ENCODE peak calls at places on chromosomes 6 and 20, in ten cellular contexts. F is heart left ventricle, L is K562, R is H1, E is IMR-90, H is HepG2, Q is prostate gland, M is suprapubic skin, I is HCT116, G is tibial nerve. C is an unnamed sample. For H3K4me1, the result is how much of the 10 kb centered on the place peaks cover.

GRCh38 chr6:2596222-2596621 is 154.5 kb downstream of the MYLK4 start:
- DNase-seq in F (no peak), L (no peak), R (peak), E (no peak), H (no peak), Q (no peak), M (no peak), I (no peak), G (no peak), C (no peak)

GRCh38 chr20:64192406-64192805 is 28.2 kb downstream of the MYT1 start:
- DNase-seq in F (no peak), L (no peak), R (no peak), E (no peak), H (no peak), Q (no peak), M (no peak), I (no peak), G (no peak), C (no peak)

GRCh38 chr6:136586295-136586694 is 36.1 kb upstream of the MAP7 start:
- DNase-seq in F (no peak), L (no peak), R (no peak), E (peak), H (no peak), Q (no peak), M (no peak), I (no peak), G (no peak), C (no peak)

GRCh38 chr6:24718449-24719124 is 367 bp downstream of the C6orf62 start:
- DNase-seq in F (no peak), L (no peak), R (no peak), E (no peak), H (no peak), Q (no peak), M (no peak), I (no peak), G (no peak), C (no peak)

GRCh38 chr20:2476742-2477615 is 6.4 kb upstream of the SNRPB start:
- DNase-seq in F (no peak), L (no peak), R (no peak), E (no peak), H (peak), Q (no peak), M (no peak), I (no peak), G (no peak), C (no peak)

GRCh38 chr6:96162711-96163120 is 146.9 kb downstream of the FUT9 start:
- DNase-seq in F (no peak), L (no peak), R (peak), E (no peak), H (no peak), Q (no peak), M (no peak), I (no peak), G (no peak), C (no peak)

GRCh38 chr6:88008821-88009220 is 38.8 kb upstream of the SPACA1 start:
- DNase-seq in F (no peak), L (no peak), R (no peak), E (no peak), H (no peak), Q (no peak), M (no peak), I (no peak), G (no peak), C (no peak)

GRCh38 chr6:15303162-15303919 is 57.5 kb downstream of the JARID2 start:
- DNase-seq in F (no peak), L (peak), R (no peak), E (no peak), H (no peak), Q (no peak), M (no peak), I (no peak), G (no peak), C (peak)

DNA sequence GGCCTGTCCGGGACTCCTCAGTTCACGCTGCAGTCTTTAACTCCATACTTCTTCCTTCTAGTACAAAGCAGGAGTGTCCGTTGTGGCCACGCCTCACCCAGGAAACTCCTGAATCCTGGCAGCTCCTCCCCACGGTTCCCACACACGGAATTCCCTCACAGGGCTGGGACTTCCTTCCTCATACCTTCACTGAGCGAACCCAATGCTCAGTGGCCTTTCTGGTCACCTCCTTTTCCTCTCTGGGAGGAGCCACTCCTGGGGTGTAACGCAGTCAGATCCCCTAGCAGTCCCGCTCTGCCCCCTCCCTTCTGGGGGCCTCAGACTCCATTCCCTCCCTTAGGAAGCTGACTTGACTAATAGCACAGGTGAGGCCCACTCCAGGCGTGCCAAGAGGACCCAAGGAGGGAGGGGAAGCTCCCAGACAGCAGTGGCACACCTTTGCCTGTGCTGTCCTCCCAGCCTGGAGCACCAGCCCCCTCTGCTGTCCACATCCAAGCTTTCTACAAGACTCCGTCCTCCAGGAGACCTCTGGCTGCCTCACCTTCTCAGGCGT is at the start of gene SLC52A3:
- DNase-seq in F (peak), L (peak), R (peak), E (no peak), H (peak), Q (peak), M (no peak), I (peak), G (no peak), C (no peak)
- TF ChIP-seq CTCF in F (peak), L (peak), R (peak), E (no peak), H (peak), Q (peak), M (peak), I (peak), G (peak), C (no peak)

DNA sequence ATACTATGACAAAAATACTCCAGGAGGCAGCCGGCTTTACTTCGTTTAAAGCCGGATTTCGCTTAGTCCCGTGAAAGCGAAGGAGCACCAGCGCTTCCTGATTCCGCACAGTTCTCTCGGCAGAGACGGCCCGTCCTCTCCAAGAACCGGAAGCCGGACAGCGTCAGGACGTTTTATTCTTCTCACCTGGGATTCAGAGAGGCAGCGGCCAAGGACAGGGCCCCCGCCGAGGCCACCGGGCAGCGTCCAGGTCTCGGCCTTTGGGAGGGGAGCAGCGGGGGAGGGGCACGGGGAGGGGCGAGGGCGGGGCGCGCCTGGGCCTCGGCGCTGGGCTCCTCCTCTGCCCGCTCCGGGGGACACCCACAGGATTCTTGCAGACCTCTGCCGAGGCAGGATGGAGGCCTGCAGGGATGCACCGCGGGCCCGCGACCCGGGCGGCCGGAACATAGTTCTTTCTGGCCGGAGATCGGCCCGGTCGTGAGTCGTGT is 2.8 kb upstream of the DIDO1 start:
- DNase-seq in F (peak), L (peak), R (no peak), E (peak), H (peak), Q (peak), M (no peak), I (no peak), G (peak), C (peak)
- TF ChIP-seq POLR2A in F (peak), L (no peak), R (peak), E (no peak), H (peak), Q (peak), M (no peak), I (no peak), G (no peak), C (no peak)

GRCh38 chr20:19780261-19780660 is 22.2 kb downstream of the RIN2 start:
- DNase-seq in F (no peak), L (no peak), R (no peak), E (no peak), H (no peak), Q (no peak), M (no peak), I (no peak), G (no peak), C (no peak)
- H3K4me1 ChIP-seq in F (under half), L (under half), R (under half), E (under half), H (under half), Q (under half), M (half or more), I (under half), G (under half), C (under half)

GRCh38 chr20:59402697-59403096 is 102.3 kb downstream of the EDN3 start:
- DNase-seq in F (no peak), L (no peak), R (no peak), E (no peak), H (no peak), Q (no peak), M (no peak), I (no peak), G (no peak), C (peak)
- TF ChIP-seq CTCF in F (no peak), L (no peak), R (no peak), E (no peak), H (no peak), Q (no peak), M (no peak), I (no peak), G (no peak), C (no peak)

DNA sequence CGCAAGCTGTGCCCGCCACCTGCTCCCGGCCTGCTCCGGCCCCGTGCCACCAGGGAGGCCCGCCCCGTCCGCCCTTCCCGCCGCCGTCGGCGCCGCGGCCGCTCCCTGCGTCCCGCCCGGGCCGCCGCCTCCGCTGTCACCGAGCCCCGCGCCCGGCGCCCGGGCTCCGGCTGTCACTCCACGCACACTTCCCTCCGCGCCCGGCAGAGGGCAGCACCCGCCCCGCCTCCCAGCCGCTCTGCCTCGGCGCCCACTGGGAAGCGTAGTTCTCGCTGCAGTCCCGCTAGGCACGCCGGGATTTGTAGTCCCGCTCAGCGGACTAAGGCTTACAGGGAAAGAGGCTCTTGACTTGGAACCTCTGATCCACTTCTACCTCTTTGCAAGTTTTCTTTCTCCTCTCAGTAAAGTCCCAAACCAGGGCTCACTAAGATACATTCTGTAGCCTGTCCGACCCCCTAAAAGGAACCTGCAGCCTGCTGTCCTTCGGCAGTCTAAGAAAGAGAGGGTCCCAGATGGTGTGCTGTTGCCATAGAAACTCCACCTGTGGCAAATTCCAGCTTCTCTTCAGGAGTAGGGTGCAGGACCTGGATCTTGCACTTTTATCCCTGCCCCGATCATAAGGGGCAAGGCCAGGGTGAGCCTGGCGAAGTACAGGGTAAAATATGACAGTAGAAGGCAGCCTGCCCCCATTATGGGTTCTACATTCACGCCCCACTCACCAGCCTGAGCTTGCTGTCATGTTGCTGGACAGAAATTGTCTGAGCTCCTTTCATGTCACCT is at the start of gene TFEB:
- DNase-seq in F (peak), L (peak), R (no peak), E (peak), H (peak), Q (peak), M (peak), I (peak), G (peak), C (peak)
- TF ChIP-seq POLR2A in F (peak), L (no peak), R (no peak), E (no peak), H (no peak), Q (peak), M (no peak), I (no peak), G (peak), C (peak)

GRCh38 chr6:33785766-33786165 is 3.2 kb downstream of the LEMD2 start:
- DNase-seq in F (no peak), L (no peak), R (no peak), E (peak), H (no peak), Q (no peak), M (no peak), I (no peak), G (no peak), C (no peak)
- H3K4me1 ChIP-seq in F (under half), L (under half), R (under half), E (under half), H (under half), Q (under half), M (half or more), I (under half), G (under half), C (under half)

GRCh38 chr6:134816300-134816699 is 133.6 kb downstream of the ALDH8A1 start:
- DNase-seq in F (no peak), L (no peak), R (no peak), E (no peak), H (no peak), Q (no peak), M (no peak), I (no peak), G (no peak), C (no peak)

GRCh38 chr6:134819858-134820495 is 129.9 kb downstream of the ALDH8A1 start:
- DNase-seq in F (no peak), L (no peak), R (no peak), E (no peak), H (no peak), Q (no peak), M (no peak), I (no peak), G (no peak), C (no peak)

GRCh38 chr6:134819236-134819635 is 130.7 kb downstream of the ALDH8A1 start:
- DNase-seq in F (no peak), L (no peak), R (no peak), E (no peak), H (no peak), Q (no peak), M (no peak), I (no peak), G (no peak), C (no peak)

GRCh38 chr6:134816780-134817179 is 133.1 kb downstream of the ALDH8A1 start:
- DNase-seq in F (no peak), L (no peak), R (no peak), E (peak), H (no peak), Q (no peak), M (no peak), I (no peak), G (no peak), C (peak)

GRCh38 chr6:134817448-134817847 is 132.5 kb downstream of the ALDH8A1 start:
- DNase-seq in F (no peak), L (no peak), R (no peak), E (no peak), H (no peak), Q (no peak), M (no peak), I (no peak), G (no peak), C (no peak)
- TF ChIP-seq CTCF in F (no peak), L (no peak), R (no peak), E (no peak), H (no peak), Q (no peak), M (no peak), I (no peak), G (no peak), C (no peak)

DNA sequence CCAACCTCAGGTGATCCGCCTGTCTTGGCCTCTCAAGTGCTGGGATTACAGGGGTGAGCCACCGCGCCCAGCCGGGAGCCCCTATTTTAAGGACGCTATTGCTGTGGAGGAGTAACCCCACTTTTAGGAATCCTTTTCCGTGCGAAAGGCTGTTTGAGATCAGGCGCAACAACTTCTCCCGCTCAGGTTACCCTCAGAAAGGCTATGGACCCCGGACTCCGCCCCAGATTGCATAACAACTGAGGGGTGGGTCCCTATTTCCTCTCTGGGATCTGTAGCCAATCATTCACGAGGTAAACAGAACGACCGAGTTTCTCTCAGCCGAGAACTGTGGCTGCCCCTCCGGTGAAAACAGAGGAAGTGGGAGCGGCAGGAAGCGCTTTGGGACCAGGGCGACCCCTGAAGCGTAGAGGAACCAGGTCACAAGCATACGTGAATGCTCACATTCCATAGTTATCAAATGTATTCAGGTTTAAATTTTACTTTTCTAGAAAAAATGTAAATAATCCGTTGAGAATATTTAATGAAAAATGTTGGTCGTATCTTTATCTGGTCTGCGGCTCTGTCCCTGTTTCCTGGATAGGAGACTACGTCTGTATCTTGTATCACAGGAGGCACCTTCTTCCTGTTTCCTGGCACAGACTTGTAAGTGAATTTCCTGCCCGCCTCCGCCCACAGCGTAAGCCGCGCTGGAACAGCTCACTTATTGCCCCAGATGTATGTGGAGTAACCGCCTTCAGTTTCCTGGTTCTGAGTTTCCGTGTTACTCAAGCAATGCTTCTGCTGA is 26.9 kb downstream of the HLA-E start:
- DNase-seq in F (peak), L (peak), R (peak), E (peak), H (peak), Q (peak), M (peak), I (peak), G (peak), C (peak)
- TF ChIP-seq POLR2A in F (peak), L (peak), R (peak), E (peak), H (peak), Q (no peak), M (no peak), I (no peak), G (peak), C (no peak)